ENCODE peak calls at places on chromosomes 1 and 21, in seven cellular contexts. E, N, M, Z, H, Y and D are unnamed samples.

GRCh38 chr1:63892632-63893395 is 119.0 kb downstream of the ROR1 start:
- DNase-seq in E (peak; percentile 65), N (peak; percentile 29), M (no peak), Z (peak; percentile 41), H (no peak), Y (no peak), D (no peak)

GRCh38 chr1:46173361-46173856 is 1.5 kb upstream of the TSPAN1 start:
- DNase-seq in E (no peak), N (no peak), M (no peak), Z (peak; percentile 17), H (no peak), Y (no peak), D (no peak)

GRCh38 chr1:218298398-218298797 is 13.3 kb downstream of the RRP15 start:
- DNase-seq in E (no peak), N (no peak), M (no peak), Z (no peak), H (no peak), Y (no peak), D (no peak)

GRCh38 chr1:1200876-1201810 is 5.2 kb downstream of the TNFRSF18 start:
- DNase-seq in E (peak; percentile 51), N (peak; percentile 35), M (peak; percentile 9), Z (peak; percentile 46), H (peak; percentile 45), Y (peak; percentile 90), D (no peak)

GRCh38 chr1:192530254-192530653 is 45.3 kb upstream of the RGS1 start:
- DNase-seq in E (peak; percentile 15), N (no peak), M (no peak), Z (no peak), H (no peak), Y (no peak), D (no peak)

GRCh38 chr21:31363720-31364119 is 19.7 kb upstream of the TIAM1 start:
- DNase-seq in E (no peak), N (no peak), M (no peak), Z (no peak), H (no peak), Y (no peak), D (no peak)

GRCh38 chr1:243680861-243681260 is 169.2 kb downstream of the AKT3 start:
- DNase-seq in E (no peak), N (no peak), M (no peak), Z (no peak), H (no peak), Y (no peak), D (no peak)

GRCh38 chr1:1440941-1441888 is 5.7 kb downstream of the VWA1 start:
- DNase-seq in E (peak; percentile 82), N (peak; percentile 70), M (no peak), Z (peak; percentile 48), H (peak; percentile 67), Y (peak; percentile 43), D (no peak)

GRCh38 chr1:203655656-203656055 is 29.0 kb downstream of the ATP2B4 start:
- DNase-seq in E (no peak), N (no peak), M (no peak), Z (no peak), H (no peak), Y (no peak), D (no peak)

GRCh38 chr1:6234502-6235295 is 1.1 kb downstream of the ICMT start:
- DNase-seq in E (no peak), N (no peak), M (no peak), Z (no peak), H (peak; percentile 27), Y (no peak), D (no peak)

GRCh38 chr1:58841455-58841854 is 57.6 kb upstream of the JUN start:
- DNase-seq in E (peak; percentile 18), N (no peak), M (no peak), Z (no peak), H (no peak), Y (peak; percentile 3), D (no peak)

GRCh38 chr1:186112280-186112679 is 262.8 kb downstream of the TPR start:
- DNase-seq in E (no peak), N (no peak), M (no peak), Z (no peak), H (no peak), Y (no peak), D (no peak)

GRCh38 chr21:44352253-44352860 is 1.1 kb upstream of the TRPM2 start:
- DNase-seq in E (no peak), N (no peak), M (no peak), Z (no peak), H (no peak), Y (no peak), D (no peak)

GRCh38 chr1:67159233-67159632 is 7.0 kb upstream of the IL23R start:
- DNase-seq in E (no peak), N (no peak), M (no peak), Z (no peak), H (no peak), Y (no peak), D (no peak)

GRCh38 chr1:234907585-234908457 is 220.8 kb downstream of the TOMM20 start:
- DNase-seq in E (no peak), N (no peak), M (no peak), Z (no peak), H (no peak), Y (no peak), D (no peak)

GRCh38 chr1:172417552-172417951 is 2.9 kb upstream of the C1orf105 start:
- DNase-seq in E (no peak), N (no peak), M (no peak), Z (no peak), H (no peak), Y (no peak), D (no peak)

GRCh38 chr1:15064217-15064929 is 89.2 kb upstream of the TMEM51 start:
- DNase-seq in E (no peak), N (no peak), M (no peak), Z (no peak), H (no peak), Y (no peak), D (no peak)

GRCh38 chr1:110945626-110946025 is 18.1 kb downstream of the LRIF1 start:
- DNase-seq in E (no peak), N (no peak), M (no peak), Z (no peak), H (no peak), Y (no peak), D (no peak)

GRCh38 chr1:213053455-213053854 is 2.4 kb downstream of the RPS6KC1 start:
- DNase-seq in E (no peak), N (no peak), M (no peak), Z (no peak), H (no peak), Y (no peak), D (no peak)

GRCh38 chr21:34771512-34772028 is 102.8 kb downstream of the CLIC6 start:
- DNase-seq in E (no peak), N (peak; percentile 12), M (no peak), Z (no peak), H (peak; percentile 27), Y (no peak), D (no peak)

GRCh38 chr1:30665621-30666020 is 57.8 kb downstream of the MATN1 start:
- DNase-seq in E (no peak), N (no peak), M (no peak), Z (no peak), H (no peak), Y (no peak), D (no peak)